ENCODE peak calls at places on chromosomes 4 and X, in nine cellular contexts. E, M, U, K, T, Q, J, C and H are unnamed samples.

GRCh38 chr4:120144634-120145033 is 78.0 kb upstream of the MAD2L1 start:
- DNase-seq in E (no peak), M (no peak), U (no peak), K (no peak), T (no peak), Q (no peak), J (no peak), C (no peak), H (no peak)

GRCh38 chr4:172871381-172871780 is 297.2 kb upstream of the GALNT7 start:
- DNase-seq in E (no peak), M (no peak), U (no peak), K (no peak), T (no peak), Q (no peak), J (peak), C (no peak), H (no peak)

GRCh38 chr4:142534994-142535393 is 311.1 kb downstream of the INPP4B start:
- DNase-seq in E (no peak), M (no peak), U (no peak), K (peak), T (no peak), Q (peak), J (no peak), C (no peak), H (no peak)

GRCh38 chr4:25030283-25031076 is at the start of gene LGI2:
- DNase-seq in E (no peak), M (peak), U (peak), K (peak), T (no peak), Q (peak), J (no peak), C (peak), H (no peak)

GRCh38 chr4:113008726-113009125 is 40.7 kb upstream of the ANK2 start:
- DNase-seq in E (no peak), M (no peak), U (no peak), K (no peak), T (no peak), Q (no peak), J (no peak), C (no peak), H (no peak)

GRCh38 chr4:168409089-168409801 is 71.0 kb downstream of the DDX60L start:
- DNase-seq in E (no peak), M (no peak), U (no peak), K (peak), T (peak), Q (peak), J (no peak), C (no peak), H (no peak)

GRCh38 chrX:29662101-29662500 is 553.3 kb upstream of the MAGEB2 start:
- DNase-seq in E (no peak), M (no peak), U (no peak), K (peak), T (no peak), Q (peak), J (peak), C (peak), H (no peak)

GRCh38 chr4:109559983-109560686 is at the start of gene MCUB:
- DNase-seq in E (peak), M (peak), U (peak), K (peak), T (peak), Q (peak), J (peak), C (peak), H (peak)

GRCh38 chrX:109774136-109774535 is 41.1 kb upstream of the ACSL4 start:
- DNase-seq in E (no peak), M (no peak), U (no peak), K (peak), T (no peak), Q (no peak), J (no peak), C (no peak), H (no peak)

GRCh38 chr4:71938776-71939175 is 93.0 kb upstream of the NPFFR2 start:
- DNase-seq in E (no peak), M (no peak), U (no peak), K (no peak), T (no peak), Q (no peak), J (no peak), C (no peak), H (no peak)

GRCh38 chr4:77697860-77698599 is 92.4 kb downstream of the CXCL13 start:
- DNase-seq in E (no peak), M (no peak), U (no peak), K (peak), T (peak), Q (peak), J (peak), C (peak), H (peak)

GRCh38 chrX:101415180-101416130 is 7.4 kb downstream of the HNRNPH2 start:
- DNase-seq in E (no peak), M (peak), U (no peak), K (peak), T (peak), Q (peak), J (peak), C (peak), H (peak)

GRCh38 chr4:184699941-184700340 is 34.0 kb downstream of the CENPU start:
- DNase-seq in E (no peak), M (no peak), U (no peak), K (peak), T (no peak), Q (no peak), J (no peak), C (no peak), H (no peak)

GRCh38 chrX:121062289-121062688 is 14.9 kb downstream of the GLUD2 start:
- DNase-seq in E (no peak), M (no peak), U (no peak), K (no peak), T (no peak), Q (no peak), J (no peak), C (no peak), H (no peak)